ENCODE peak calls at places on chromosome 15, in ten cellular contexts. Q, C, N, L, P, T, U, X, I and D are unnamed samples.

GRCh38 chr15:42080585-42081462 is 13.5 kb downstream of the PLA2G4D start:
- DNase-seq in T (no peak), U (peak), P (no peak), Q (no peak), C (no peak), L (no peak), N (no peak), I (no peak), X (peak), D (no peak)

GRCh38 chr15:82621970-82622369 is 25.2 kb downstream of the CPEB1 start:
- DNase-seq in I (no peak), L (no peak), T (no peak), N (no peak), P (no peak), X (no peak), U (no peak), C (no peak), Q (peak), D (no peak)

GRCh38 chr15:67825880-67826716 is 789 bp downstream of the SKOR1 start:
- DNase-seq in N (no peak), T (no peak), U (no peak), C (peak), I (no peak), L (no peak), P (no peak), Q (no peak), X (no peak), D (no peak)

GRCh38 chr15:60479711-60480110 is 769 bp upstream of the ICE2 start:
- DNase-seq in N (no peak), X (no peak), T (no peak), L (no peak), I (no peak), Q (no peak), U (no peak), C (no peak), P (no peak), D (no peak)

GRCh38 chr15:91821458-91821857 is 32.0 kb upstream of the SLCO3A1 start:
- DNase-seq in I (no peak), Q (no peak), P (no peak), N (no peak), L (no peak), T (no peak), U (no peak), X (no peak), C (no peak), D (no peak)

GRCh38 chr15:98484914-98485313 is 163.4 kb upstream of the IGF1R start:
- DNase-seq in X (no peak), I (no peak), N (no peak), Q (no peak), P (no peak), C (no peak), U (no peak), L (no peak), T (no peak), D (no peak)

GRCh38 chr15:96431787-96432186 is 101.3 kb downstream of the NR2F2 start:
- DNase-seq in I (no peak), T (no peak), N (no peak), X (no peak), U (no peak), P (no peak), L (no peak), C (no peak), Q (no peak), D (no peak)

GRCh38 chr15:93372209-93372910 is 283.3 kb upstream of the RGMA start:
- DNase-seq in T (no peak), Q (no peak), U (no peak), C (no peak), P (no peak), N (no peak), X (no peak), I (no peak), L (no peak), D (no peak)

GRCh38 chr15:93018574-93018973 is 70.4 kb downstream of the RGMA start:
- DNase-seq in L (no peak), T (no peak), C (no peak), N (no peak), I (no peak), U (no peak), P (no peak), X (no peak), Q (no peak), D (no peak)

GRCh38 chr15:66725468-66725785 is 23.4 kb downstream of the SMAD6 start:
- DNase-seq in L (no peak), N (no peak), C (no peak), Q (no peak), X (no peak), U (no peak), I (no peak), T (no peak), P (no peak), D (no peak)

GRCh38 chr15:41490355-41490754 is 3.3 kb upstream of the ITPKA start:
- DNase-seq in Q (peak), X (no peak), C (peak), L (no peak), T (no peak), U (peak), P (no peak), I (peak), N (no peak), D (peak)

GRCh38 chr15:70447927-70448698 is 315.2 kb downstream of the UACA start:
- DNase-seq in I (no peak), C (no peak), P (peak), X (peak), U (no peak), Q (no peak), T (no peak), N (no peak), L (peak), D (no peak)

GRCh38 chr15:81083201-81083600 is 50.9 kb upstream of the CFAP161 start:
- DNase-seq in C (no peak), L (no peak), N (no peak), X (no peak), P (no peak), T (no peak), I (no peak), Q (no peak), U (no peak), D (no peak)

GRCh38 chr15:51380999-51381806 is 39.7 kb downstream of the GLDN start:
- DNase-seq in I (peak), Q (peak), X (peak), U (peak), C (peak), N (peak), L (no peak), T (no peak), P (no peak), D (peak)

GRCh38 chr15:71152542-71152941 is 37.3 kb downstream of the THSD4 start:
- DNase-seq in T (no peak), Q (no peak), X (no peak), C (no peak), I (no peak), U (no peak), N (no peak), P (no peak), L (no peak), D (no peak)

GRCh38 chr15:57031605-57032004 is 113.2 kb downstream of the TCF12 start:
- DNase-seq in C (no peak), U (peak), N (peak), X (no peak), L (no peak), T (no peak), P (no peak), Q (no peak), I (peak), D (no peak)

GRCh38 chr15:60859996-60860494 is 369.1 kb downstream of the RORA start:
- DNase-seq in N (no peak), Q (no peak), P (no peak), U (peak), L (no peak), I (peak), T (no peak), C (no peak), X (no peak), D (peak)

GRCh38 chr15:98776607-98777281 is 128.4 kb downstream of the IGF1R start:
- DNase-seq in I (peak), T (no peak), X (peak), Q (peak), U (peak), L (no peak), P (peak), C (no peak), N (no peak), D (no peak)

GRCh38 chr15:53580371-53580770 is 179.1 kb downstream of the WDR72 start:
- DNase-seq in Q (no peak), C (no peak), N (no peak), T (no peak), I (no peak), X (peak), U (no peak), L (no peak), P (no peak), D (no peak)

GRCh38 chr15:66085128-66085527 is 168.4 kb downstream of the MEGF11 start:
- DNase-seq in N (no peak), P (no peak), X (no peak), U (no peak), T (no peak), C (no peak), L (no peak), I (no peak), Q (peak), D (no peak)

GRCh38 chr15:92655178-92655995 is at the start of gene FAM174B:
- DNase-seq in U (no peak), P (peak), T (no peak), Q (no peak), I (peak), N (no peak), L (peak), X (peak), C (peak), D (no peak)

GRCh38 chr15:70605606-70606410 is 157.6 kb downstream of the UACA start:
- DNase-seq in Q (peak), L (no peak), T (no peak), C (no peak), U (peak), N (peak), X (peak), I (peak), P (peak), D (peak)

GRCh38 chr15:63277044-63277892 is at the start of gene APH1B:
- DNase-seq in X (peak), I (peak), L (peak), U (peak), T (peak), Q (peak), C (peak), N (peak), P (peak), D (peak)
- TF ChIP-seq CTCF in X (no peak), I (no peak), L (no peak), U (no peak), T (no peak), Q (no peak), C (no peak), N (peak), P (no peak), D (peak)

DNA sequence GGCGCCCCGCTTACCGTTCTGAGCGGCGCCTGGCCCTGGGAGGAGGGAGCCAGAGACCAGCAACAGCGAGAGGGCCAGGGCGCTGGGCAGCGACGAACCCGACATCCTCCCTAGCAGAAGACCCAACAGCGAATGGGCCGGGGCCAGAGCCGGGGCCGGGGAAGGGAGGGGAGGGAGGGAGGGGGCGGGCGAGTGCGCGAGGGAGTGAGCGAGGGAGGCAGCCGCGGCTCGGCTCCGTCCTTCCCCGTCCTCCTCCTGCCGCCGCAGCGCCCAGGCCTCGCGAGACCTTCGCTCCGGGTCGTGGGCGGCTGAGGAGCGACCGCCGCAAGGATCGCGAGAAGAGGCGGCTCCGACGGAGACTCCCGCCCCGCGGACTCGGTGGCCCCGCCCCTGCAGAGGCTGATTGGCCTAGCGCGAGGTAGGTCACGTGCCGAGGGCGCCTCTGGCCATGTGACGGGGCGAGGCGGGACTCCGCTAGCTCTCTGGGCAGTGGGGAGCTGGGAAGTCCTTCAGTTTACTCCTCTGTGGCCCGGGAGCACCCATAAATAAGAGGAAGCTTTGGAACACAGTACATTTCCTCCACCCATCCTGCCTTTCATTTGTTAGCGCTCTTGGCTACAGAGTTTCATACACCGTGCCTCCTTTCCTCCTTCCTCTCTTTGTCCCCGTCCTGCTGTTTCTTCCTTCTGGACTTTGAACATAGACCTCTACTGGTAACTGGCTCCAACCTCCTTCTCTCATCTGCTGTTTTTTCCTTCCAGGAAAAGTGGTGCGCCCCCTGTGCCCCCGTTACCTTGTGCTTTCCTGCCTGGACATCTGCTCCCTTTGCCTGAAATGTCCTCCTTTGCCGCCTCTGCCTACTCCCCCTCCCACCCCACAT is at the start of gene NPTN:
- DNase-seq in U (peak), Q (peak), L (peak), X (peak), N (peak), P (peak), T (peak), C (peak), I (peak), D (peak)
- TF ChIP-seq CTCF in U (no peak), Q (peak), L (no peak), X (no peak), N (no peak), P (peak), T (no peak), C (no peak), I (no peak), D (peak)

GRCh38 chr15:55356985-55357585 is 38.1 kb downstream of the PIGB start:
- DNase-seq in L (no peak), P (no peak), X (no peak), Q (no peak), I (no peak), C (peak), U (no peak), N (no peak), T (no peak), D (no peak)
- TF ChIP-seq CTCF in L (no peak), P (no peak), X (no peak), Q (no peak), I (no peak), C (no peak), U (no peak), N (no peak), T (no peak), D (no peak)

DNA sequence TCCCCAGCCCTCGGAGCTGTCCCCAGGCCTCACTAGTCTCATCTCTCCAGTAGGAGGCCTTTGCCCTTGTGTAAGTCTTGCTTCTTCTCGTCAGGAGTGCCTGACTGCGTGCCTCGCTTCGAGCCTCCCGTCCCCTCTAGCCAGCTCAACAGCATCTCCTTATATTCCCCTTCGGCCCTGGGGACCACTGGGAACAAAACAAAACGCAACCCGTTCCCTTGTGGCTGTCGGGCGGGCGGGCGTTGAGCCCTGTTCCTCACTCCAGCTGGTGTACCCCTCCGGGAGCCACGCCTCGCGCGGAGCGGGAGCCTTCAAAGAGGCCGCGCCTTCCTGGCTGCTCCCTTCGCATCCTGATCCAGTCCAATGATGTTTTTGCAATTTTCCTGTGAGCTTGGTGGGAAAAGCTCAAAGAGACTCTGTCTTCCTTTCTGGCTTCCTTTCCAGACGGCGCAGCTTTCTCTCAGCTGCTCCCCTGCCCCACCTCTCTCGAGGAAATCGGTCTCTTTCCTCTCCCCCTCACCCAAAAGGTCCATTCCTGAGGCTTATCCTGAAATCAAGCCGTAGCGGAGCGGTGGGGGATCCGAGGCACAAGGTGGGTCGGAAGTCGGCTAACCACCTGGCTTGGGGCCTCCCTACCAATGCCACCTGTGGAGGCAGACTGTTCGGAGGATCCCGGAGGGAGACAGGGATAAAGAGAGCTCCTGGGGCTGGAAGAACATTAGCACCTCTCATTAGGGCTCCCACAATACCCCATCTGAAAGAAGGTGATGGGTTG is 33.4 kb upstream of the SRP14 start:
- DNase-seq in Q (no peak), P (peak), X (no peak), L (peak), C (no peak), T (no peak), U (no peak), N (no peak), I (no peak), D (no peak)
- TF ChIP-seq CTCF in Q (no peak), P (peak), X (no peak), L (no peak), C (no peak), T (no peak), U (no peak), N (no peak), I (peak), D (no peak)

GRCh38 chr15:49622561-49622960 is 1.7 kb downstream of the DTWD1 start:
- DNase-seq in N (no peak), C (no peak), L (no peak), X (no peak), U (no peak), Q (no peak), T (no peak), P (no peak), I (peak), D (no peak)
- TF ChIP-seq CTCF in N (no peak), C (peak), L (no peak), X (no peak), U (no peak), Q (peak), T (no peak), P (peak), I (peak), D (peak)

DNA sequence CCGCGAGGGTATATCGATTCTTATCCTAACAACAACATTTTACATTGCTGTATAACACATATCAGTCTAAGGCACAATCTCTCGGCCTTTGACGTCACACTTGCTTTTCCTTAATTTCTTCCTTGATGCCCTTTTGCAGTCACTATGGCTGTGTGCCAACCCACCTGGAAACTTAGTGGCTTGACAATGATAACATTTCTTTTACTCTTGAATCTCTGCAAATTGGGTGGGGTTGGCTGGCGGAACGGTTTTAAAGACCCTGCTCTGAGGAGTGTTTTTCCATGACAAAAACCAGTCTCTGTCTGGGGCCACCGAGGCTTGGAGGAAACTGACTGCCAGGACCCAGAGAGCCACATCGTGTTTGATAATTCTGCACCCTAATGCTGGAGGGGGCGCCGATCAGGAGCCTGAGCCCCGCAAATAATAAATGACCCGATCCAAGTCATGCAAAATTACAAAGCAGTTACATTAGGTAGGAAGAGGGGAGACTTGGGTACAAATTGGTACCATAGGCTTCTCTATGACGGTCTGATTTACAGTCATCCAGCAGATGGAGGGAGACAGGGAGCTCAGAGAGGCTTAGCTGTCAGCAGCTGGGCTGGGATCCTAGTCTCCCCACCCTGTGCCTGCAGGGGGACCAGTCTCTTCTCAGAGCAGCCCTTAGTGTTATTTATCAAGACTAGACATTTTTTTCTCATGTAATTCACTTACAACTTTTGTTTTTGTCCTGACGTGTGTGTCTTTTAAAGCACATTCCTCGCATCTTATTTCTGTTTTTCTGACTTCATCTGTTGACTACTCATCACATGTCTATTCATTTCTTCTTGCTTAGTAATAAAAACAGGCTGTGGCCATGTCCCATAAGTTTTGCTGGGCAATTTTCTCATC is 115.8 kb downstream of the KLF13 start:
- DNase-seq in P (peak), C (peak), T (no peak), X (peak), U (peak), N (peak), L (no peak), I (peak), Q (no peak), D (peak)
- TF ChIP-seq CTCF in P (no peak), C (peak), T (no peak), X (no peak), U (peak), N (peak), L (no peak), I (peak), Q (no peak), D (peak)

GRCh38 chr15:88913017-88913849 is at the start of gene MFGE8:
- DNase-seq in N (peak), Q (peak), X (peak), L (peak), U (peak), I (peak), P (peak), C (peak), T (peak), D (peak)
- TF ChIP-seq CTCF in N (peak), Q (peak), X (no peak), L (no peak), U (peak), I (peak), P (peak), C (no peak), T (no peak), D (peak)

GRCh38 chr15:85284497-85284896 is 95.9 kb upstream of the AKAP13 start:
- DNase-seq in X (no peak), T (peak), Q (no peak), L (no peak), C (no peak), U (no peak), I (no peak), P (no peak), N (no peak), D (no peak)

GRCh38 chr15:85289677-85290365 is 90.6 kb upstream of the AKAP13 start:
- DNase-seq in I (peak), T (no peak), X (peak), Q (peak), C (peak), P (no peak), N (no peak), L (no peak), U (peak), D (peak)
- TF ChIP-seq CTCF in I (peak), T (peak), X (peak), Q (peak), C (peak), P (peak), N (peak), L (no peak), U (peak), D (peak)

DNA sequence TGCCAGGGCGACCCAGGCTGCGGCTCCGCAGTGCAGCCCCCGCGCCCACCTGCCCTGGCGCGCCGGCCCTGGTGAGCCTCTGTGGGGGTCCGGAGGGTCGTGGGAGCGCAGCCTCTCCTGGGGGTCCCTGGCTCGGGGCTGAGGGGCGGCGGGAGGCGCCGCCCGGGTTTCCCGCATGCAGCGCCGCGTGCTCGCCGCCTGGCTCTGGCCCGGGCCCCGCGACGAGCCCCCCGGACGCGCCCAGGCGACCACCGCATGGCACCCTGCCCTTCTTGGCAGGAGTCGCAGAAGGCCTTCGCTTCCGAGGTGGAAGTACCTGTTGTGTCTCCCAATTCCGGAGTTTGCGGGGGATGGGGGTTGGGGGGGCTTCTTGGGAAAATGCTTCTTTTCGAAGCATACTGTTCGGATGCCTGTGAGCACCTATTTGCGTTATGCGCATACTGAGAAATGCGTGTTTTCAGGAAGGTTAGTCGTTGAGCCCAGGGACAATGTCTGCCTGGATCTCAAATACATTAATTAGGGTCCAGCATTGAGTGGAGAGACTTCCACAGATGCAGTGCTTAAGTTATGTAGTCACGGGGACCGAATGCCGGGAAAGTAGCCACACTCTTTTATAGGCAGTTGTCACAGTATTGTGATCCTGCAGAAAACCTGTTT is 1.3 kb downstream of the GABRA5 start:
- DNase-seq in T (no peak), U (no peak), C (no peak), P (no peak), N (no peak), Q (no peak), X (no peak), L (no peak), I (no peak), D (no peak)
- TF ChIP-seq CTCF in T (no peak), U (no peak), C (no peak), P (no peak), N (no peak), Q (no peak), X (no peak), L (no peak), I (no peak), D (no peak)

GRCh38 chr15:69064649-69065048 is 50.2 kb downstream of the NOX5 start:
- DNase-seq in Q (no peak), X (no peak), C (no peak), T (no peak), L (no peak), I (no peak), U (no peak), N (no peak), P (no peak), D (no peak)
- TF ChIP-seq CTCF in Q (no peak), X (no peak), C (no peak), T (no peak), L (no peak), I (no peak), U (no peak), N (no peak), P (no peak), D (peak)